ENCODE peak calls at places on chromosomes 6 and 20, in six cellular contexts. One of them, this sample, is unnamed.

GRCh38 chr6:36441307-36441894 is 1.3 kb downstream of the PXT1 start:
- DNase-seq in psoas muscle: peak
- DNase-seq in GM13976: peak
- DNase-seq in tibial artery: peak
- DNase-seq in mucosa of descending colon: peak
- DNase-seq in A549: peak
- DNase-seq in this sample: peak

GRCh38 chr6:24255676-24256075 is 102.2 kb downstream of the DCDC2 start:
- DNase-seq in psoas muscle: no peak
- DNase-seq in GM13976: peak
- DNase-seq in tibial artery: no peak
- DNase-seq in mucosa of descending colon: no peak
- DNase-seq in A549: no peak
- DNase-seq in this sample: peak

GRCh38 chr6:32868257-32868788 is 14.3 kb downstream of the PSMB9 start:
- DNase-seq in psoas muscle: peak
- DNase-seq in GM13976: peak
- DNase-seq in tibial artery: peak
- DNase-seq in mucosa of descending colon: peak
- DNase-seq in A549: peak
- DNase-seq in this sample: peak

GRCh38 chr6:36719126-36719525 is 21.5 kb downstream of the RAB44 start:
- DNase-seq in psoas muscle: no peak
- DNase-seq in GM13976: no peak
- DNase-seq in tibial artery: peak
- DNase-seq in mucosa of descending colon: no peak
- DNase-seq in A549: no peak
- DNase-seq in this sample: no peak

GRCh38 chr6:153947817-153948447 is 91.1 kb upstream of the OPRM1 start:
- DNase-seq in psoas muscle: no peak
- DNase-seq in GM13976: peak
- DNase-seq in tibial artery: no peak
- DNase-seq in mucosa of descending colon: peak
- DNase-seq in A549: peak
- DNase-seq in this sample: peak

GRCh38 chr20:44154521-44155001 is 32.4 kb downstream of the JPH2 start:
- DNase-seq in psoas muscle: no peak
- DNase-seq in GM13976: no peak
- DNase-seq in tibial artery: peak
- DNase-seq in mucosa of descending colon: no peak
- DNase-seq in A549: no peak
- DNase-seq in this sample: no peak

GRCh38 chr6:152399409-152399808 is 237.8 kb downstream of the SYNE1 start:
- DNase-seq in psoas muscle: no peak
- DNase-seq in GM13976: no peak
- DNase-seq in tibial artery: peak
- DNase-seq in mucosa of descending colon: peak
- DNase-seq in A549: no peak
- DNase-seq in this sample: no peak

GRCh38 chr6:154230910-154231595 is 125.5 kb downstream of the IPCEF1 start:
- DNase-seq in psoas muscle: no peak
- DNase-seq in GM13976: no peak
- DNase-seq in tibial artery: no peak
- DNase-seq in mucosa of descending colon: no peak
- DNase-seq in A549: no peak
- DNase-seq in this sample: peak

GRCh38 chr6:46719099-46719498 is 16.1 kb downstream of the PLA2G7 start:
- DNase-seq in psoas muscle: no peak
- DNase-seq in GM13976: no peak
- DNase-seq in tibial artery: no peak
- DNase-seq in mucosa of descending colon: no peak
- DNase-seq in A549: no peak
- DNase-seq in this sample: no peak

GRCh38 chr20:32457476-32457986 is 99.4 kb downstream of the ASXL1 start:
- DNase-seq in psoas muscle: peak
- DNase-seq in GM13976: peak
- DNase-seq in tibial artery: no peak
- DNase-seq in mucosa of descending colon: no peak
- DNase-seq in A549: peak
- DNase-seq in this sample: peak

GRCh38 chr6:35610830-35611229 is 77.9 kb downstream of the FKBP5 start:
- DNase-seq in psoas muscle: peak
- DNase-seq in GM13976: no peak
- DNase-seq in tibial artery: no peak
- DNase-seq in mucosa of descending colon: no peak
- DNase-seq in A549: no peak
- DNase-seq in this sample: no peak

GRCh38 chr20:37821691-37822655 is 81.0 kb upstream of the VSTM2L start:
- DNase-seq in psoas muscle: no peak
- DNase-seq in GM13976: no peak
- DNase-seq in tibial artery: no peak
- DNase-seq in mucosa of descending colon: no peak
- DNase-seq in A549: no peak
- DNase-seq in this sample: no peak

DNA sequence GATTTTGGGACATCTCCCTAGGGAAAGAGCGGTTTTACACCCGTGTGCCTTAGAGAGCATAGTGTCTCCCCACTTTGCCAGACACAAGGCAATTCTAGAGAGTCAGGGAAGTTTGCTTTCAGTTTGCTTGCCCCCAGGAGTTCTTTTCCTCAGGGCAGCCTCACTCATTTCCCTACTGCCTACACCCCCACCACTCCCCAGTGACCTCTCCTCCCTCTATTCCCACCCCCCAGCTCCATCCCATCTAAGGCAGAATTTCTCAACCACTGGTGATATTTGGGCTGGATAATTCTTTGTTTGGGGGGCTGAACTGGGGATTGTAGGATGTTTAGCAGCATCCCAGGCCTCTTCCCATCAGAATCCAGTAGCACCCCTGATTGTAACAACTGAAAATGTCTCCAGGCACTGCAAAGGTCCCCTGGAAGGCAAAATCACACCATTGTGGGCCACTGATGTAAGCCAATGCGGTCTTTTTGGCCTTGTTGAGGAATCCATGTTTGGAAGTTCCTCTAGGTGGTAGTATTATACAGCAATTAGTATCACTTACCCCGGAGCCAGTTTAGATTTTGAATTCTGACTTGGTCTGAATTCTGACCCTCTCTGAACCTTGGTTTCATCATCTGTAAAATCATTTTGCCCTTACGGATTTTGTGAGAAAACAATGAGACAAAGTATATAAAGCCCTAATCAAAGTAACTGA is 1.3 kb downstream of the EPPIN start:
- DNase-seq in psoas muscle: no peak
- DNase-seq in GM13976: peak
- DNase-seq in tibial artery: no peak
- DNase-seq in mucosa of descending colon: no peak
- DNase-seq in A549: peak
- DNase-seq in this sample: peak
- TF ChIP-seq CTCF in psoas muscle: peak
- TF ChIP-seq CTCF in GM13976: no peak
- TF ChIP-seq CTCF in tibial artery: peak
- TF ChIP-seq CTCF in mucosa of descending colon: no peak
- TF ChIP-seq CTCF in A549: peak
- TF ChIP-seq CTCF in this sample: peak

GRCh38 chr6:169960531-169960890 is 209.1 kb downstream of the ERMARD start:
- DNase-seq in psoas muscle: no peak
- DNase-seq in GM13976: no peak
- DNase-seq in tibial artery: peak
- DNase-seq in mucosa of descending colon: no peak
- DNase-seq in A549: no peak
- DNase-seq in this sample: no peak

GRCh38 chr6:169960003-169960344 is 208.6 kb downstream of the ERMARD start:
- DNase-seq in psoas muscle: no peak
- DNase-seq in GM13976: no peak
- DNase-seq in tibial artery: peak
- DNase-seq in mucosa of descending colon: no peak
- DNase-seq in A549: no peak
- DNase-seq in this sample: no peak

GRCh38 chr6:169958510-169958909 is 207.1 kb downstream of the ERMARD start:
- DNase-seq in psoas muscle: no peak
- DNase-seq in GM13976: no peak
- DNase-seq in tibial artery: no peak
- DNase-seq in mucosa of descending colon: no peak
- DNase-seq in A549: no peak
- DNase-seq in this sample: no peak

GRCh38 chr6:169960891-169961611 is 209.6 kb downstream of the ERMARD start:
- DNase-seq in psoas muscle: no peak
- DNase-seq in GM13976: no peak
- DNase-seq in tibial artery: peak
- DNase-seq in mucosa of descending colon: no peak
- DNase-seq in A549: no peak
- DNase-seq in this sample: no peak

GRCh38 chr6:169959129-169960002 is 207.9 kb downstream of the ERMARD start:
- DNase-seq in psoas muscle: no peak
- DNase-seq in GM13976: no peak
- DNase-seq in tibial artery: peak
- DNase-seq in mucosa of descending colon: peak
- DNase-seq in A549: no peak
- DNase-seq in this sample: peak
- TF ChIP-seq CTCF in psoas muscle: no peak
- TF ChIP-seq CTCF in GM13976: no peak
- TF ChIP-seq CTCF in tibial artery: no peak
- TF ChIP-seq CTCF in mucosa of descending colon: no peak
- TF ChIP-seq CTCF in A549: no peak
- TF ChIP-seq CTCF in this sample: no peak

DNA sequence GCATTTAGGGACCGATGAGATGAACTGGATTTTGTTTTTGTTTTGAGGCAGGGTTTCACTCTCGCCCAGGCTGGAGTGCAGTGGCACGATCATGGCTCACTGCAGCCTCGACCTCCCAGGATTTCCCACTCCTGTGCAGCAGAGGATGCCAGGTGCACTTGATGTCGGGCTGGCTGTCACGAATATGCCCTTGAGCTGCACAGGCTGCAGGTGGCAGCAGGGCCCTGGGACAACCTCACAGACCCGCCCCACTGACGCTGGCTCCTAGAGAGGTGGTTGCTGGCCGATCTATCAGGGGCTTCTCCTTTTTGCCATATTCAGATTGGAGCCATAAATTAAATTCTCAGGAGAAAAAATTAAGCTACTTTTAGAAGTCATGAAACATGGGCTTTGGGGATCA is 32.2 kb downstream of the NQO2 start:
- DNase-seq in psoas muscle: no peak
- DNase-seq in GM13976: no peak
- DNase-seq in tibial artery: no peak
- DNase-seq in mucosa of descending colon: no peak
- DNase-seq in A549: no peak
- DNase-seq in this sample: peak
- TF ChIP-seq CTCF in psoas muscle: no peak
- TF ChIP-seq CTCF in GM13976: no peak
- TF ChIP-seq CTCF in tibial artery: no peak
- TF ChIP-seq CTCF in mucosa of descending colon: no peak
- TF ChIP-seq CTCF in A549: no peak
- TF ChIP-seq CTCF in this sample: no peak

DNA sequence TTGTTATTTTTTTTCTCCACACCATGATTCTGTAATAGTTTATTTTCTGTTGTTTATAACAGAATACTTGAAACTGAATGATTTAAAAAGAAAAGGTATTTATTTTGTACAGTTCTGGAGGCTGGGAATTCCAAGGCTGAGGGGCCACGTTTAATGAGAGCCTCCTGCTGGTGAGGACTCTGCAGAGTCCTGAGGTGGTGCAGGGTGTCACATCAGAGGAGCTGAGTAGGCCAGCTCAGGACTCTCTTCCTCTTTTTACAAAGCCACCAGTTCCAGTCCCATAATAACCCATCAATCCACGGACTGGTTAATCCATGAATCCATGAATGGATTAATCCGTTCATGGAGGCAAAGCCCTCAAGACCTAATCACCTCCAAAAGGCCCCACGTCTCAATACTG is 71.6 kb downstream of the TFAP2A start:
- DNase-seq in psoas muscle: no peak
- DNase-seq in GM13976: no peak
- DNase-seq in tibial artery: no peak
- DNase-seq in mucosa of descending colon: no peak
- DNase-seq in A549: no peak
- DNase-seq in this sample: no peak
- TF ChIP-seq CTCF in psoas muscle: no peak
- TF ChIP-seq CTCF in GM13976: no peak
- TF ChIP-seq CTCF in tibial artery: no peak
- TF ChIP-seq CTCF in mucosa of descending colon: no peak
- TF ChIP-seq CTCF in A549: no peak
- TF ChIP-seq CTCF in this sample: no peak